ENCODE peak calls at places on chromosomes 6 and 20, in six cellular contexts. One of them, this sample, is unnamed.
A peak's percentile ranks its signal among the peaks of the same experiment; 100 is the strongest.

GRCh38 chr6:136956590-136957573 is 34.8 kb downstream of the SLC35D3 start:
- DNase-seq in GM23248: no peak
- DNase-seq in activated naive CD4-positive, alpha-beta T cell: no peak
- DNase-seq in T47D: no peak
- DNase-seq in T-helper 1 cell: no peak
- DNase-seq in EL: no peak
- DNase-seq in this sample: no peak

GRCh38 chr6:53159558-53159957 is 10.9 kb upstream of the GCM1 start:
- DNase-seq in GM23248: peak; percentile 51
- DNase-seq in EL: peak; percentile 27
- DNase-seq in T-helper 1 cell: no peak
- DNase-seq in T47D: no peak
- DNase-seq in activated naive CD4-positive, alpha-beta T cell: no peak
- DNase-seq in this sample: no peak

GRCh38 chr6:157761331-157761921 is 61.6 kb upstream of the SNX9 start:
- DNase-seq in T-helper 1 cell: no peak
- DNase-seq in EL: peak; percentile 71
- DNase-seq in T47D: no peak
- DNase-seq in GM23248: peak; percentile 84
- DNase-seq in activated naive CD4-positive, alpha-beta T cell: no peak
- DNase-seq in this sample: no peak

GRCh38 chr6:16669227-16669626 is 92.0 kb downstream of the ATXN1 start:
- DNase-seq in T47D: no peak
- DNase-seq in T-helper 1 cell: no peak
- DNase-seq in activated naive CD4-positive, alpha-beta T cell: no peak
- DNase-seq in EL: peak; percentile 6
- DNase-seq in GM23248: peak; percentile 84
- DNase-seq in this sample: no peak

GRCh38 chr20:50379991-50380696 is 130.0 kb upstream of the PTPN1 start:
- DNase-seq in activated naive CD4-positive, alpha-beta T cell: no peak
- DNase-seq in GM23248: no peak
- DNase-seq in T47D: no peak
- DNase-seq in EL: no peak
- DNase-seq in T-helper 1 cell: no peak
- DNase-seq in this sample: no peak

GRCh38 chr6:135181333-135182119 is 418 bp downstream of the MYB start:
- DNase-seq in T47D: peak; percentile 17
- DNase-seq in GM23248: peak; percentile 31
- DNase-seq in EL: peak; percentile 40
- DNase-seq in activated naive CD4-positive, alpha-beta T cell: no peak
- DNase-seq in T-helper 1 cell: no peak
- DNase-seq in this sample: no peak

GRCh38 chr6:61586934-61587537 is 699.0 kb downstream of the KHDRBS2 start:
- DNase-seq in T-helper 1 cell: no peak
- DNase-seq in activated naive CD4-positive, alpha-beta T cell: no peak
- DNase-seq in GM23248: no peak
- DNase-seq in T47D: no peak
- DNase-seq in EL: no peak
- DNase-seq in this sample: no peak

GRCh38 chr20:57400821-57401564 is 9.8 kb downstream of the RBM38 start:
- DNase-seq in T-helper 1 cell: no peak
- DNase-seq in activated naive CD4-positive, alpha-beta T cell: no peak
- DNase-seq in T47D: no peak
- DNase-seq in EL: no peak
- DNase-seq in GM23248: no peak
- DNase-seq in this sample: no peak

GRCh38 chr6:131931063-131931745 is 20.0 kb downstream of the CCN2 start:
- DNase-seq in GM23248: no peak
- DNase-seq in activated naive CD4-positive, alpha-beta T cell: no peak
- DNase-seq in T-helper 1 cell: no peak
- DNase-seq in T47D: no peak
- DNase-seq in EL: no peak
- DNase-seq in this sample: no peak

GRCh38 chr20:35000311-35000921 is 44.7 kb downstream of the MYH7B start:
- DNase-seq in activated naive CD4-positive, alpha-beta T cell: no peak
- DNase-seq in GM23248: no peak
- DNase-seq in EL: no peak
- DNase-seq in T47D: no peak
- DNase-seq in T-helper 1 cell: no peak
- DNase-seq in this sample: no peak

GRCh38 chr6:118537579-118537978 is 10.5 kb upstream of the PLN start:
- DNase-seq in GM23248: peak; percentile 19
- DNase-seq in EL: no peak
- DNase-seq in activated naive CD4-positive, alpha-beta T cell: no peak
- DNase-seq in T-helper 1 cell: no peak
- DNase-seq in T47D: no peak
- DNase-seq in this sample: no peak

GRCh38 chr20:34364013-34364382 is 925 bp downstream of the ITCH start:
- DNase-seq in GM23248: peak; percentile 83
- DNase-seq in T-helper 1 cell: no peak
- DNase-seq in activated naive CD4-positive, alpha-beta T cell: no peak
- DNase-seq in T47D: peak; percentile 53
- DNase-seq in EL: peak; percentile 36
- DNase-seq in this sample: no peak

GRCh38 chr6:163780993-163781392 is 366.5 kb downstream of the QKI start:
- DNase-seq in activated naive CD4-positive, alpha-beta T cell: no peak
- DNase-seq in T-helper 1 cell: no peak
- DNase-seq in GM23248: no peak
- DNase-seq in T47D: no peak
- DNase-seq in EL: no peak
- DNase-seq in this sample: no peak

GRCh38 chr20:56808732-56809131 is 179.6 kb downstream of the TFAP2C start:
- DNase-seq in EL: no peak
- DNase-seq in T-helper 1 cell: no peak
- DNase-seq in T47D: peak; percentile 71
- DNase-seq in GM23248: no peak
- DNase-seq in activated naive CD4-positive, alpha-beta T cell: no peak
- DNase-seq in this sample: no peak

GRCh38 chr20:63755933-63756647 is 16.5 kb downstream of the SLC2A4RG start:
- DNase-seq in T-helper 1 cell: no peak
- DNase-seq in T47D: peak; percentile 44
- DNase-seq in activated naive CD4-positive, alpha-beta T cell: no peak
- DNase-seq in GM23248: no peak
- DNase-seq in EL: no peak
- DNase-seq in this sample: no peak

GRCh38 chr20:19129976-19130612 is 82.3 kb upstream of the SLC24A3 start:
- DNase-seq in EL: no peak
- DNase-seq in activated naive CD4-positive, alpha-beta T cell: no peak
- DNase-seq in GM23248: no peak
- DNase-seq in T47D: peak; percentile 74
- DNase-seq in T-helper 1 cell: no peak
- DNase-seq in this sample: no peak

GRCh38 chr6:64013061-64013410 is 377.4 kb downstream of the PHF3 start:
- DNase-seq in EL: no peak
- DNase-seq in activated naive CD4-positive, alpha-beta T cell: no peak
- DNase-seq in GM23248: no peak
- DNase-seq in T47D: no peak
- DNase-seq in T-helper 1 cell: no peak
- DNase-seq in this sample: no peak

GRCh38 chr6:71558974-71559373 is 270.4 kb downstream of the OGFRL1 start:
- DNase-seq in EL: no peak
- DNase-seq in T47D: no peak
- DNase-seq in T-helper 1 cell: no peak
- DNase-seq in activated naive CD4-positive, alpha-beta T cell: no peak
- DNase-seq in GM23248: no peak
- DNase-seq in this sample: no peak

GRCh38 chr20:64113444-64113775 is 6.0 kb upstream of the NPBWR2 start:
- DNase-seq in T47D: no peak
- DNase-seq in activated naive CD4-positive, alpha-beta T cell: no peak
- DNase-seq in T-helper 1 cell: no peak
- DNase-seq in GM23248: no peak
- DNase-seq in EL: no peak
- DNase-seq in this sample: no peak

GRCh38 chr20:23344336-23344735 is 6.3 kb upstream of the NXT1 start:
- DNase-seq in T47D: no peak
- DNase-seq in activated naive CD4-positive, alpha-beta T cell: no peak
- DNase-seq in EL: no peak
- DNase-seq in T-helper 1 cell: no peak
- DNase-seq in GM23248: no peak
- DNase-seq in this sample: no peak

GRCh38 chr20:59880198-59880597 is 53.2 kb downstream of the SYCP2 start:
- DNase-seq in EL: no peak
- DNase-seq in activated naive CD4-positive, alpha-beta T cell: no peak
- DNase-seq in T-helper 1 cell: no peak
- DNase-seq in T47D: no peak
- DNase-seq in GM23248: no peak
- DNase-seq in this sample: no peak

GRCh38 chr6:40352006-40352405 is 235.2 kb downstream of the LRFN2 start:
- DNase-seq in activated naive CD4-positive, alpha-beta T cell: no peak
- DNase-seq in T-helper 1 cell: no peak
- DNase-seq in GM23248: peak; percentile 22
- DNase-seq in EL: peak; percentile 29
- DNase-seq in T47D: no peak
- DNase-seq in this sample: peak; percentile 13

GRCh38 chr6:168606722-168607121 is 165.7 kb downstream of the SMOC2 start:
- DNase-seq in T-helper 1 cell: no peak
- DNase-seq in activated naive CD4-positive, alpha-beta T cell: no peak
- DNase-seq in T47D: no peak
- DNase-seq in EL: no peak
- DNase-seq in GM23248: no peak
- DNase-seq in this sample: no peak

GRCh38 chr6:7173843-7174503 is 66.2 kb downstream of the RREB1 start:
- DNase-seq in T-helper 1 cell: no peak
- DNase-seq in activated naive CD4-positive, alpha-beta T cell: no peak
- DNase-seq in GM23248: no peak
- DNase-seq in EL: no peak
- DNase-seq in T47D: no peak
- DNase-seq in this sample: no peak

GRCh38 chr6:87791982-87792381 is 89.9 kb upstream of the AKIRIN2 start:
- DNase-seq in EL: no peak
- DNase-seq in T47D: no peak
- DNase-seq in GM23248: no peak
- DNase-seq in activated naive CD4-positive, alpha-beta T cell: no peak
- DNase-seq in T-helper 1 cell: no peak
- DNase-seq in this sample: no peak

GRCh38 chr20:58956078-58956477 is 25.0 kb upstream of the NELFCD start:
- DNase-seq in GM23248: no peak
- DNase-seq in T47D: peak; percentile 89
- DNase-seq in activated naive CD4-positive, alpha-beta T cell: no peak
- DNase-seq in T-helper 1 cell: no peak
- DNase-seq in EL: no peak
- DNase-seq in this sample: no peak

GRCh38 chr6:99426454-99426762 is 1.3 kb upstream of the PNISR start:
- DNase-seq in T47D: no peak
- DNase-seq in activated naive CD4-positive, alpha-beta T cell: no peak
- DNase-seq in EL: no peak
- DNase-seq in GM23248: no peak
- DNase-seq in T-helper 1 cell: no peak
- DNase-seq in this sample: no peak

GRCh38 chr6:168192901-168193815 is 114.1 kb upstream of the FRMD1 start:
- DNase-seq in GM23248: no peak
- DNase-seq in T-helper 1 cell: no peak
- DNase-seq in T47D: no peak
- DNase-seq in activated naive CD4-positive, alpha-beta T cell: no peak
- DNase-seq in EL: no peak
- DNase-seq in this sample: peak; percentile 35

GRCh38 chr6:116682334-116682712 is 1.3 kb downstream of the KPNA5 start:
- DNase-seq in T47D: no peak
- DNase-seq in T-helper 1 cell: no peak
- DNase-seq in EL: peak; percentile 46
- DNase-seq in activated naive CD4-positive, alpha-beta T cell: peak; percentile 4
- DNase-seq in GM23248: peak; percentile 56
- DNase-seq in this sample: no peak

GRCh38 chr20:35009665-35010328 is 54.1 kb downstream of the MYH7B start:
- DNase-seq in activated naive CD4-positive, alpha-beta T cell: no peak
- DNase-seq in T-helper 1 cell: no peak
- DNase-seq in EL: no peak
- DNase-seq in T47D: no peak
- DNase-seq in GM23248: no peak
- DNase-seq in this sample: no peak

GRCh38 chr20:34581341-34582189 is 23.0 kb downstream of the MAP1LC3A start:
- DNase-seq in EL: peak; percentile 77
- DNase-seq in activated naive CD4-positive, alpha-beta T cell: no peak
- DNase-seq in T-helper 1 cell: no peak
- DNase-seq in T47D: no peak
- DNase-seq in GM23248: peak; percentile 83
- DNase-seq in this sample: no peak

GRCh38 chr6:106180208-106180607 is 94.1 kb downstream of the PRDM1 start:
- DNase-seq in GM23248: no peak
- DNase-seq in T47D: no peak
- DNase-seq in T-helper 1 cell: no peak
- DNase-seq in EL: no peak
- DNase-seq in activated naive CD4-positive, alpha-beta T cell: no peak
- DNase-seq in this sample: no peak

GRCh38 chr6:31677955-31678354 is 2.9 kb downstream of the LY6G5C start:
- DNase-seq in GM23248: no peak
- DNase-seq in activated naive CD4-positive, alpha-beta T cell: no peak
- DNase-seq in T47D: no peak
- DNase-seq in T-helper 1 cell: no peak
- DNase-seq in EL: no peak
- DNase-seq in this sample: no peak

GRCh38 chr20:64083380-64084208 is 604 bp downstream of the LKAAEAR1 start:
- DNase-seq in T47D: peak; percentile 77
- DNase-seq in T-helper 1 cell: peak; percentile 40
- DNase-seq in activated naive CD4-positive, alpha-beta T cell: peak; percentile 58
- DNase-seq in GM23248: peak; percentile 85
- DNase-seq in EL: peak; percentile 77
- DNase-seq in this sample: peak; percentile 81

GRCh38 chr6:38322123-38322522 is 317.6 kb downstream of the BTBD9 start:
- DNase-seq in GM23248: no peak
- DNase-seq in T-helper 1 cell: no peak
- DNase-seq in EL: no peak
- DNase-seq in activated naive CD4-positive, alpha-beta T cell: no peak
- DNase-seq in T47D: no peak
- DNase-seq in this sample: no peak

This sample was measured in ascending aorta.